ENCODE peak calls at places on chromosomes 12 and 14, in six cellular contexts. G is uterus; W is CD8-positive, alpha-beta memory T cell; M is cardiac muscle cell; N is naive thymus-derived CD4-positive, alpha-beta T cell; S is GM12865. T is an unnamed sample.
A peak's percentile ranks its signal among the peaks of the same experiment; 100 is the strongest.

GRCh38 chr12:68180792-68181744 is 21.5 kb upstream of the IFNG start:
- DNase-seq in M (peak; percentile 47), G (no peak), W (no peak), S (peak; percentile 8), N (no peak), T (peak; percentile 77)

GRCh38 chr14:21185506-21185905 is 29.6 kb upstream of the OR5AU1 start:
- DNase-seq in S (no peak), M (peak; percentile 78), W (no peak), G (no peak), N (no peak), T (no peak)

GRCh38 chr12:70032076-70032475 is 207.0 kb downstream of the MYRFL start:
- DNase-seq in W (no peak), N (no peak), M (peak; percentile 39), S (peak; percentile 21), G (no peak), T (no peak)

GRCh38 chr12:121789800-121790748 is 3.4 kb downstream of the RHOF start:
- DNase-seq in N (peak; percentile 81), S (peak; percentile 96), W (peak; percentile 94), M (peak; percentile 27), G (no peak), T (peak; percentile 67)

GRCh38 chr12:63944586-63945228 is 100.2 kb downstream of the SRGAP1 start:
- DNase-seq in G (no peak), M (no peak), N (no peak), W (no peak), S (no peak), T (no peak)

GRCh38 chr14:64198021-64198420 is 96.2 kb downstream of the ESR2 start:
- DNase-seq in S (no peak), G (no peak), N (no peak), M (no peak), W (no peak), T (no peak)

GRCh38 chr12:26319511-26319910 is 124.1 kb downstream of the SSPN start:
- DNase-seq in G (peak; percentile 61), W (no peak), N (no peak), S (no peak), M (peak; percentile 85), T (no peak)

GRCh38 chr14:71320734-71321555 is 413.7 kb downstream of the PCNX1 start:
- DNase-seq in G (peak; percentile 53), M (peak; percentile 77), S (peak; percentile 80), W (peak; percentile 49), N (peak; percentile 62), T (peak; percentile 50)

GRCh38 chr14:64767215-64767964 is 63.2 kb downstream of the PLEKHG3 start:
- DNase-seq in M (no peak), G (peak; percentile 22), N (no peak), W (no peak), S (no peak), T (no peak)

GRCh38 chr14:35317820-35318219 is 25.6 kb downstream of the PSMA6 start:
- DNase-seq in N (no peak), G (no peak), W (no peak), M (no peak), S (no peak), T (no peak)

GRCh38 chr14:64659366-64659765 is 44.9 kb upstream of the PLEKHG3 start:
- DNase-seq in W (no peak), M (no peak), S (no peak), N (no peak), G (no peak), T (no peak)

GRCh38 chr14:53952533-53952932 is 4.1 kb downstream of the BMP4 start:
- DNase-seq in S (no peak), N (no peak), M (peak; percentile 44), G (no peak), W (no peak), T (peak; percentile 57)

GRCh38 chr14:53951661-53952265 is 4.9 kb downstream of the BMP4 start:
- DNase-seq in W (no peak), G (no peak), M (peak; percentile 15), N (no peak), S (no peak), T (peak; percentile 55)

GRCh38 chr14:53949201-53949600 is 7.4 kb downstream of the BMP4 start:
- DNase-seq in M (no peak), S (no peak), G (no peak), W (no peak), N (no peak), T (no peak)

GRCh38 chr14:53948181-53948884 is 8.3 kb downstream of the BMP4 start:
- DNase-seq in W (no peak), N (no peak), G (no peak), S (no peak), M (no peak), T (no peak)

GRCh38 chr14:53950031-53950793 is 6.4 kb downstream of the BMP4 start:
- DNase-seq in M (no peak), G (no peak), W (no peak), N (no peak), S (no peak), T (no peak)
- H3K4me3 ChIP-seq in M (no peak overlapping the region), G (no peak overlapping the region), W (no peak overlapping the region), N (no peak overlapping the region), S (no peak overlapping the region), T (peak overlapping the region; percentile 75)

GRCh38 chr12:89703768-89704167 is 4.9 kb downstream of the ATP2B1 start:
- DNase-seq in M (no peak), N (no peak), S (no peak), G (no peak), W (no peak), T (no peak)
- H3K4me3 ChIP-seq in M (no peak overlapping the region), N (no peak overlapping the region), S (no peak overlapping the region), G (no peak overlapping the region), W (no peak overlapping the region), T (no peak overlapping the region)

DNA sequence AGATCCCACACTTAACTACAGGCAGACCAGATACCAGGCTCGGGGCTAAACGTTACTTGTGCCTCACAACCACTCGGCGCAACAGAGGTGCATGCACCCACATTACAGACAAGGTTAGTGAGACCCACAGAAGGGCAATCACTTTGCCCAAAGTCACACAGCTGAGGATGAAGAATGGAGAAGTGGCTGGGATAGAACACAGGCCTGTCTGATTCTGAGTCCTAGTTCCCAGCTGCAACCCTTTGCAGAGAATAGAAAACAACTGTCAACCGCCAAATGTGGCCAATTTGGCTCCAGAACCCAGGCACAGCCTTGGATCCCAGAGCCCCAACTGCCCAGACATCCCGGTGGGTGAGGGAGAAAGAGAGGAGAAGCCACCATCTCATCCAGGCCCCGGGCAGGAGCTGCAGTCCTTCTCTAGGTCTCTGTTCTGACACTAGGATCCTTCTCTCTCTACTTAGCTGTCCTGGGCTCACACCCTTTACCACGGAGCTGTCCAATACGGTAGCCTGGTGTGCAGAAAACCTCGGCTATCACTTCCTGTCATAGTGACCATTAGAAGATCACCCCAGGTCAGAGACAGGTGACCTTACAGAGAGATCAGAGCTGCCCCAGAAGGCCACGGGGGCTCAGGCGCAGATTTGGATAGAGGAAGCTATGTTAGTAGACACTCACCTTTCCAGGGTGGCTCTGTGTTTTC is 59.1 kb downstream of the FAM222A start:
- DNase-seq in W (no peak), G (no peak), N (no peak), M (no peak), S (no peak), T (no peak)
- H3K4me3 ChIP-seq in W (no peak overlapping the region), G (no peak overlapping the region), N (no peak overlapping the region), M (no peak overlapping the region), S (no peak overlapping the region), T (no peak overlapping the region)

GRCh38 chr12:9114946-9115345 is 773 bp downstream of the A2M start:
- DNase-seq in W (no peak), M (no peak), N (no peak), G (no peak), S (no peak), T (no peak)
- H3K4me3 ChIP-seq in W (no peak overlapping the region), M (peak overlapping the region; percentile 8), N (no peak overlapping the region), G (peak overlapping the region; percentile 38), S (no peak overlapping the region), T (no peak overlapping the region)

GRCh38 chr12:126210026-126210425 is 1144.8 kb downstream of the AACS start:
- DNase-seq in M (peak; percentile 8), S (no peak), W (no peak), N (no peak), G (no peak), T (no peak)
- H3K4me3 ChIP-seq in M (no peak overlapping the region), S (no peak overlapping the region), W (no peak overlapping the region), N (no peak overlapping the region), G (no peak overlapping the region), T (no peak overlapping the region)

GRCh38 chr12:79932393-79932792 is 2.5 kb downstream of the PPP1R12A start:
- DNase-seq in M (no peak), N (no peak), S (no peak), W (no peak), G (no peak), T (no peak)
- H3K4me3 ChIP-seq in M (peak overlapping the region; percentile 72), N (no peak overlapping the region), S (peak overlapping the region; percentile 77), W (peak overlapping the region; percentile 75), G (peak overlapping the region; percentile 94), T (peak overlapping the region; percentile 95)

DNA sequence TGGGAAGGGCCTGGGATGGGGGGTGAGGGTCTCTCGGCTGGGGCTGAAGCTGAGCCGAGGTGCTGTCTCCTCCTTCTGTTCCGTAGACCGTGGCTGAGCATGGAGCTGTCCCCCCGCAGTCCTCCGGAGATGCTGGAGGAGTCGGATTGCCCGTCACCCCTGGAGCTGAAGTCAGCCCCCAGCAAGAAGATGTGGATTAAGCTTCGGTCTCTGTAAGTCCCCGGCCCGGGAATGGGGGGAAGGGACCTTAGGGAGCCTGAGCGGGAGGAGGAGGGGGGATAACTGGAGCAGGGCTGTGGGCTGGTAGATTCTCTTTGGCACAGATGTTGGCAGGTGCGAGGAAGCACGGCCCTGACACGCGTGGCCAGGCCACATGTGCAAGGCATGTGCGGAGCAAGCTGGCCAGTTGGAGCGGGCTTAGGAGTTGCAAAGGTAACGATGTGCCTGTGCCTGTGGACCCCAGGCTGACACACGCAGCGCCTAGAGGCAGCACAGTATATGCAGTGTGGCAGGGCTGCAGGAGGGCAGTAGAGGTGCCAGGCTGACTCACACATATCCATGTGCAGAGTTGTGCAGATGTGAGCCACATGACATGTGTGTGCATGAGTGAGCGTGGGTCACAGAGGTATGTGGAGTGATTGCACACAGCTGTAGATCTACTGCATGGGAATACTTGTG is 512 bp downstream of the PDE1B start:
- DNase-seq in G (no peak), S (no peak), W (no peak), M (peak; percentile 9), N (no peak), T (no peak)
- H3K4me3 ChIP-seq in G (peak overlapping the region; percentile 43), S (no peak overlapping the region), W (peak overlapping the region; percentile 40), M (peak overlapping the region; percentile 49), N (peak overlapping the region; percentile 58), T (no peak overlapping the region)

DNA sequence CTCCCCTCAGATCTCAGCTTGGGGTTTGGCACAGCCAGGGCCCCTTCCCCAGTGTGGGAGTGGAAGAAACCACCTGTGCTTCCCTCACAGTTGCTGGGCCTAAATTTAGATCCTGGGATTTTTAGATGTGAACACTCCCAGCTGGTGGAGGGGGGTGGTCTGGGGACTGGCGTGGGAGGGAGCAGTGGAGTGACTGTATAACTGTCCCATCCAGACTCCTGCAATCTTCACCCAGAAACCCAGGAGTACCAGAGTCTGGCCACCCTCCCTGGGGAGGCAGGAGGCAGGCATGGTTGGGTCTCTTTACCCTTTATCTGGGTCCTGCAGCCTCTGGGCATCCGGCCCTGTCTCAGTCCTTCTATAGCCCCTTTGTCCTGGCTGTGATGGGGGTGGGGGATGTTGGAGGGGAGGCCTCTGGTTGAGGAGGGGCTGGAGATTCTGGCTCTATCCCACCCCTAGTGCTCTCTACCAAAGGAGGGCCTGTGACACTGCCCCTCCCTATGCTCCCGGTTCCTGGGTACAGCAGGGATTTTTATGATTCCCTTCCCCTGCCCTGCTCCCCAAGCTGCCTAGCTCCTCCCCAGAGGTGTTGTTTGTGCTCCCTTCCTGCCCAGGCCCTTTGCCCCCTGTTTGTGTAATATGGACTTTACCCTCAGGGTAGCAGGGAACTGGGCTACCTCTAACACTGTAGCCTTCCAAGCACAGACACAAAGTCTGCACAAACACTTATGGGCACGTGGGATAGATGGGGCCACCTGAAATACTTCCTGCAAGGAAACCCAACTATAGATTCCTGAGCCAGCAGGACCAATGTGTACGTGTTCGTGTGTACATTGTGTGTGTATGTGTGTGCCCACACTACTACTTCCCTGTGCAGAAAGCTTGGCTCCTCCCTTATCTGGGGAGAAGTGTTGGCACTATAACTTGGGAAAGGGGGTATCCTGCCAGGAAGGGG is 1.7 kb downstream of the ERBB3 start:
- DNase-seq in N (no peak), W (no peak), M (no peak), G (no peak), S (no peak), T (peak; percentile 64)
- H3K4me3 ChIP-seq in N (no peak overlapping the region), W (no peak overlapping the region), M (peak overlapping the region; percentile 43), G (no peak overlapping the region), S (no peak overlapping the region), T (peak overlapping the region; percentile 86)